ENCODE peak calls at places on chromosomes 11 and 22, in nine cellular contexts. Q is stimulated activated naive B cell treated with anti-CD40 and anti-IgM and Interleukin-4, amounts not matched to agents 10 μg/mL and 1 μg/mL and 100 μg/mL, for 72 hours; C is hepatocyte; U is stimulated activated CD8-positive, alpha-beta memory T cell treated with anti-CD3 and anti-CD28 coated beads, Interleukin-2, amount 100 ng/mL, for 48 hours; B is upper lobe of right lung; S is putamen; L is stimulated activated CD4-positive, alpha-beta T cell treated with anti-CD3 and anti-CD28 coated beads, Interleukin-2, amount 100 ng/mL, for 48 hours; W is progenitor cell of endocrine pancreas; P is NCI-H1930. O is an unnamed sample.

GRCh38 chr22:25013634-25014033 is 61.1 kb downstream of the KIAA1671 start:
- DNase-seq in W (no peak), P (no peak), S (no peak), C (peak; percentile 81), Q (no peak), B (no peak), U (no peak), L (no peak), O (no peak)

GRCh38 chr11:93807980-93808379 is 23.9 kb downstream of the MED17 start:
- DNase-seq in L (no peak), P (no peak), W (no peak), U (no peak), B (no peak), Q (no peak), C (no peak), S (no peak), O (no peak)

GRCh38 chr11:73308963-73309960 is 1.2 kb downstream of the ARHGEF17 start:
- DNase-seq in B (peak; percentile 96), C (peak; percentile 92), L (no peak), W (peak; percentile 65), P (no peak), U (no peak), S (no peak), Q (no peak), O (peak; percentile 84)

GRCh38 chr11:130166457-130166784 is 6.8 kb downstream of the ST14 start:
- DNase-seq in W (no peak), Q (peak; percentile 77), P (no peak), S (no peak), U (no peak), L (no peak), C (peak; percentile 80), B (no peak), O (no peak)

GRCh38 chr11:296976-297665 is 2.2 kb downstream of the IFITM5 start:
- DNase-seq in P (no peak), S (no peak), B (peak; percentile 60), L (no peak), C (no peak), Q (no peak), W (no peak), U (no peak), O (no peak)

GRCh38 chr11:91133361-91133760 is 910.5 kb upstream of the CHORDC1 start:
- DNase-seq in P (no peak), U (no peak), C (no peak), B (no peak), L (no peak), Q (no peak), S (no peak), W (no peak), O (no peak)

GRCh38 chr11:61087426-61088119 is 14.7 kb upstream of the CD5 start:
- DNase-seq in S (no peak), P (no peak), U (no peak), C (no peak), L (no peak), B (no peak), Q (no peak), W (no peak), O (no peak)

GRCh38 chr22:17706451-17706900 is 67.8 kb downstream of the BID start:
- DNase-seq in S (peak; percentile 62), L (peak; percentile 24), B (no peak), Q (peak; percentile 55), C (peak; percentile 77), W (no peak), P (no peak), U (peak; percentile 4), O (peak; percentile 28)

GRCh38 chr11:73962097-73962705 is 11.4 kb downstream of the DNAJB13 start:
- DNase-seq in W (no peak), C (no peak), S (peak; percentile 69), Q (no peak), B (peak; percentile 0), U (no peak), P (no peak), L (no peak), O (no peak)

GRCh38 chr11:95767498-95767897 is 22.1 kb downstream of the FAM76B start:
- DNase-seq in U (no peak), P (no peak), L (no peak), S (no peak), B (no peak), Q (no peak), C (no peak), W (no peak), O (no peak)

GRCh38 chr22:44497218-44497903 is 672 bp downstream of the RTL6 start:
- DNase-seq in S (no peak), U (no peak), C (peak; percentile 41), B (peak; percentile 67), L (no peak), P (no peak), W (no peak), Q (no peak), O (no peak)

GRCh38 chr22:21641417-21641794 is 696 bp upstream of the SDF2L1 start:
- DNase-seq in Q (no peak), B (peak; percentile 79), S (peak; percentile 40), U (no peak), L (no peak), C (peak; percentile 72), P (no peak), W (no peak), O (no peak)

GRCh38 chr11:579830-580601 is 3.7 kb downstream of the PHRF1 start:
- DNase-seq in U (no peak), S (no peak), W (no peak), C (peak; percentile 76), L (no peak), Q (no peak), B (no peak), P (no peak), O (no peak)

GRCh38 chr11:93251922-93252321 is 54.1 kb upstream of the SLC36A4 start:
- DNase-seq in C (no peak), U (no peak), B (no peak), W (no peak), P (no peak), S (no peak), L (no peak), Q (no peak), O (no peak)

GRCh38 chr11:83064011-83064410 is 7.7 kb downstream of the RAB30 start:
- DNase-seq in U (no peak), S (no peak), C (no peak), L (no peak), Q (no peak), P (no peak), W (no peak), B (no peak), O (no peak)

GRCh38 chr11:75536786-75537629 is 11.3 kb upstream of the GDPD5 start:
- DNase-seq in S (no peak), L (peak; percentile 44), U (peak; percentile 34), P (no peak), C (no peak), B (no peak), W (no peak), Q (peak; percentile 67), O (no peak)

GRCh38 chr11:86132667-86133310 is 63.9 kb upstream of the PICALM start:
- DNase-seq in P (no peak), B (no peak), L (no peak), W (no peak), S (no peak), C (no peak), U (no peak), Q (no peak), O (no peak)

GRCh38 chr22:27780161-27780575 is 21.4 kb downstream of the MN1 start:
- DNase-seq in S (no peak), B (no peak), C (no peak), L (no peak), W (no peak), U (no peak), Q (no peak), P (no peak), O (no peak)

GRCh38 chr11:9951714-9952275 is 287.9 kb downstream of the SWAP70 start:
- DNase-seq in S (no peak), Q (no peak), U (no peak), P (no peak), W (no peak), C (no peak), B (no peak), L (no peak), O (no peak)

GRCh38 chr11:15641191-15641810 is 526.6 kb downstream of the INSC start:
- DNase-seq in P (no peak), S (no peak), Q (no peak), C (no peak), W (no peak), L (no peak), B (no peak), U (no peak), O (no peak)

GRCh38 chr11:17814546-17814945 is 80.0 kb downstream of the KCNC1 start:
- DNase-seq in W (no peak), B (no peak), S (no peak), C (no peak), Q (no peak), U (no peak), P (no peak), L (no peak), O (no peak)

GRCh38 chr11:7672960-7673723 is at the start of gene CYB5R2:
- DNase-seq in U (no peak), B (peak; percentile 86), C (peak; percentile 86), S (peak; percentile 78), Q (no peak), L (no peak), P (no peak), W (peak; percentile 37), O (peak; percentile 49)

GRCh38 chr11:65204143-65204542 is 22.4 kb downstream of the CAPN1 start:
- DNase-seq in B (no peak), S (no peak), Q (no peak), L (no peak), U (no peak), W (no peak), P (no peak), C (no peak), O (no peak)

GRCh38 chr22:25628494-25628893 is 64.0 kb downstream of the GRK3 start:
- DNase-seq in U (no peak), L (no peak), B (no peak), S (no peak), Q (no peak), P (peak; percentile 16), C (no peak), W (no peak), O (no peak)

GRCh38 chr11:57641426-57641825 is 8.3 kb downstream of the YPEL4 start:
- DNase-seq in P (no peak), W (no peak), B (no peak), S (peak; percentile 43), C (peak; percentile 73), L (no peak), U (no peak), Q (no peak), O (no peak)

GRCh38 chr22:36081023-36081431 is 52.4 kb upstream of the RBFOX2 start:
- DNase-seq in L (no peak), B (no peak), U (no peak), Q (no peak), C (peak; percentile 53), P (no peak), W (no peak), S (no peak), O (no peak)

GRCh38 chr11:65311197-65311631 is 3.5 kb upstream of the CDC42EP2 start:
- DNase-seq in B (peak; percentile 75), P (no peak), S (no peak), C (no peak), W (no peak), U (no peak), Q (no peak), L (no peak), O (no peak)

GRCh38 chr11:103210543-103210942 is 101.3 kb downstream of the DYNC2H1 start:
- DNase-seq in B (no peak), W (no peak), S (no peak), P (no peak), Q (no peak), C (no peak), L (no peak), U (no peak), O (no peak)

GRCh38 chr11:47257518-47258316 is at the start of gene NR1H3:
- DNase-seq in Q (no peak), P (no peak), S (no peak), L (no peak), W (peak; percentile 30), U (no peak), C (peak; percentile 80), B (peak; percentile 92), O (no peak)

GRCh38 chr22:17920992-17921650 is 103.2 kb downstream of the MICAL3 start:
- DNase-seq in S (no peak), Q (no peak), B (no peak), W (no peak), P (no peak), L (no peak), U (no peak), C (no peak), O (no peak)

GRCh38 chr11:72623052-72623451 is 51.2 kb downstream of the PDE2A start:
- DNase-seq in L (no peak), S (no peak), Q (no peak), W (no peak), U (no peak), B (no peak), C (no peak), P (no peak), O (no peak)

O was measured in NT2/D1.